ENCODE peak calls at places on chromosomes 2 and 18, in six cellular contexts. X is pancreas, C is stomach, K is prostate gland, Z is hepatocyte, N is heart left ventricle. G is an unnamed sample.

GRCh38 chr2:68287580-68288441 is 31.9 kb downstream of the CNRIP1 start:
- DNase-seq in X (peak), C (no peak), K (peak), Z (peak), N (no peak), G (peak)

GRCh38 chr18:44951748-44952147 is 271.1 kb downstream of the SETBP1 start:
- DNase-seq in X (no peak), C (no peak), K (no peak), Z (no peak), N (no peak), G (no peak)

GRCh38 chr2:172148246-172148645 is 45.5 kb upstream of the DLX2 start:
- DNase-seq in X (no peak), C (no peak), K (no peak), Z (no peak), N (no peak), G (no peak)

GRCh38 chr2:229642371-229642770 is 72.0 kb downstream of the DNER start:
- DNase-seq in X (peak), C (peak), K (no peak), Z (no peak), N (no peak), G (no peak)

GRCh38 chr2:218893349-218894167 is 12.9 kb downstream of the WNT10A start:
- DNase-seq in X (no peak), C (no peak), K (no peak), Z (no peak), N (no peak), G (no peak)

GRCh38 chr18:58847383-58848071 is 17.1 kb upstream of the ZNF532 start:
- DNase-seq in X (peak), C (no peak), K (no peak), Z (no peak), N (peak), G (no peak)

GRCh38 chr2:100936070-100936741 is 65.9 kb upstream of the RPL31 start:
- DNase-seq in X (no peak), C (no peak), K (no peak), Z (no peak), N (no peak), G (no peak)

GRCh38 chr18:58580623-58581022 is 48.3 kb downstream of the ALPK2 start:
- DNase-seq in X (no peak), C (no peak), K (no peak), Z (no peak), N (no peak), G (no peak)

GRCh38 chr18:70423988-70424387 is 135.1 kb downstream of the SOCS6 start:
- DNase-seq in X (peak), C (peak), K (peak), Z (no peak), N (no peak), G (no peak)

GRCh38 chr2:226387499-226387942 is 412.1 kb downstream of the IRS1 start:
- DNase-seq in X (no peak), C (no peak), K (no peak), Z (no peak), N (no peak), G (no peak)

GRCh38 chr18:76494541-76495403 is at the start of gene ZNF516:
- DNase-seq in X (peak), C (peak), K (no peak), Z (peak), N (peak), G (no peak)

GRCh38 chr2:102915128-102915527 is 153.3 kb downstream of the TMEM182 start:
- DNase-seq in X (no peak), C (no peak), K (no peak), Z (no peak), N (no peak), G (no peak)

GRCh38 chr18:69897397-69898108 is 50.1 kb downstream of the CD226 start:
- DNase-seq in X (no peak), C (no peak), K (no peak), Z (no peak), N (no peak), G (no peak)

GRCh38 chr18:46253498-46253897 is 149.3 kb downstream of the HAUS1 start:
- DNase-seq in X (no peak), C (no peak), K (no peak), Z (no peak), N (no peak), G (no peak)

GRCh38 chr2:128316777-128317185 is 1.9 kb downstream of the HS6ST1 start:
- DNase-seq in X (peak), C (peak), K (peak), Z (peak), N (peak), G (peak)

GRCh38 chr2:12742891-12743290 is 26.2 kb downstream of the TRIB2 start:
- DNase-seq in X (no peak), C (no peak), K (no peak), Z (no peak), N (no peak), G (no peak)

GRCh38 chr2:83291083-83291482 is 1168.0 kb downstream of the SUCLG1 start:
- DNase-seq in X (no peak), C (no peak), K (no peak), Z (no peak), N (no peak), G (no peak)

GRCh38 chr2:29966256-29966655 is 44.9 kb upstream of the ALK start:
- DNase-seq in X (no peak), C (no peak), K (no peak), Z (no peak), N (no peak), G (no peak)

GRCh38 chr2:29108225-29108624 is 7.0 kb upstream of the CLIP4 start:
- DNase-seq in X (no peak), C (no peak), K (no peak), Z (peak), N (no peak), G (no peak)

GRCh38 chr2:71856709-71857525 is 290.7 kb downstream of the CYP26B1 start:
- DNase-seq in X (no peak), C (no peak), K (no peak), Z (no peak), N (no peak), G (no peak)

GRCh38 chr18:23453657-23454011 is 547 bp downstream of the RIOK3 start:
- DNase-seq in X (no peak), C (no peak), K (peak), Z (peak), N (no peak), G (no peak)

GRCh38 chr2:222922019-222922800 is 61.4 kb downstream of the ACSL3 start:
- DNase-seq in X (no peak), C (no peak), K (no peak), Z (no peak), N (no peak), G (no peak)

GRCh38 chr2:230671117-230671516 is 41.5 kb upstream of the CAB39 start:
- DNase-seq in X (no peak), C (no peak), K (no peak), Z (no peak), N (no peak), G (no peak)

GRCh38 chr2:223720367-223720766 is 117.0 kb downstream of the AP1S3 start:
- DNase-seq in X (no peak), C (no peak), K (no peak), Z (no peak), N (no peak), G (no peak)

GRCh38 chr2:66445076-66445724 is 10.3 kb downstream of the MEIS1 start:
- DNase-seq in X (peak), C (no peak), K (no peak), Z (peak), N (peak), G (peak)

GRCh38 chr18:13831864-13832508 is 8.0 kb downstream of the MC5R start:
- DNase-seq in X (no peak), C (peak), K (no peak), Z (no peak), N (no peak), G (no peak)

GRCh38 chr18:77106331-77106730 is 26.3 kb downstream of the MBP start:
- DNase-seq in X (peak), C (no peak), K (no peak), Z (no peak), N (no peak), G (peak)

GRCh38 chr18:13800505-13801259 is 23.3 kb upstream of the MC5R start:
- DNase-seq in X (peak), C (peak), K (peak), Z (peak), N (peak), G (peak)

GRCh38 chr2:152243723-152244122 is 68.2 kb upstream of the STAM2 start:
- DNase-seq in X (no peak), C (no peak), K (no peak), Z (no peak), N (no peak), G (no peak)

GRCh38 chr2:152242787-152243472 is 67.4 kb upstream of the STAM2 start:
- DNase-seq in X (no peak), C (no peak), K (no peak), Z (peak), N (no peak), G (no peak)

GRCh38 chr2:152238021-152238420 is 62.5 kb upstream of the STAM2 start:
- DNase-seq in X (no peak), C (no peak), K (no peak), Z (no peak), N (no peak), G (no peak)

GRCh38 chr2:152241956-152242355 is 66.4 kb upstream of the STAM2 start:
- DNase-seq in X (no peak), C (no peak), K (no peak), Z (no peak), N (no peak), G (no peak)

GRCh38 chr2:152240559-152241231 is 65.1 kb upstream of the STAM2 start:
- DNase-seq in X (no peak), C (no peak), K (no peak), Z (peak), N (no peak), G (no peak)
- H3K4me3 ChIP-seq in X (no peak), C (no peak), K (no peak), Z (no peak), N (no peak), G (no peak)

GRCh38 chr2:18754286-18754685 is 164.9 kb upstream of the NT5C1B start:
- DNase-seq in X (no peak), C (no peak), K (no peak), Z (no peak), N (no peak), G (no peak)

GRCh38 chr2:18750662-18751554 is 161.5 kb upstream of the NT5C1B start:
- DNase-seq in X (no peak), C (no peak), K (no peak), Z (no peak), N (no peak), G (no peak)

GRCh38 chr2:18752022-18752493 is 162.7 kb upstream of the NT5C1B start:
- DNase-seq in X (no peak), C (no peak), K (no peak), Z (no peak), N (no peak), G (peak)

GRCh38 chr2:18753722-18754121 is 164.4 kb upstream of the NT5C1B start:
- DNase-seq in X (no peak), C (no peak), K (no peak), Z (no peak), N (no peak), G (peak)

GRCh38 chr2:18752667-18753422 is 163.5 kb upstream of the NT5C1B start:
- DNase-seq in X (no peak), C (no peak), K (no peak), Z (no peak), N (no peak), G (no peak)
- TF ChIP-seq CTCF in X (no peak), C (no peak), K (no peak), Z (no peak), N (no peak), G (no peak)

GRCh38 chr18:63528863-63529492 is 13.2 kb upstream of the SERPINB12 start:
- DNase-seq in X (peak), C (no peak), K (no peak), Z (no peak), N (no peak), G (no peak)

GRCh38 chr18:63518178-63519012 is 23.8 kb upstream of the SERPINB12 start:
- DNase-seq in X (peak), C (peak), K (peak), Z (peak), N (no peak), G (no peak)

GRCh38 chr18:63520053-63520452 is 22.1 kb upstream of the SERPINB12 start:
- DNase-seq in X (no peak), C (no peak), K (no peak), Z (no peak), N (no peak), G (no peak)

DNA sequence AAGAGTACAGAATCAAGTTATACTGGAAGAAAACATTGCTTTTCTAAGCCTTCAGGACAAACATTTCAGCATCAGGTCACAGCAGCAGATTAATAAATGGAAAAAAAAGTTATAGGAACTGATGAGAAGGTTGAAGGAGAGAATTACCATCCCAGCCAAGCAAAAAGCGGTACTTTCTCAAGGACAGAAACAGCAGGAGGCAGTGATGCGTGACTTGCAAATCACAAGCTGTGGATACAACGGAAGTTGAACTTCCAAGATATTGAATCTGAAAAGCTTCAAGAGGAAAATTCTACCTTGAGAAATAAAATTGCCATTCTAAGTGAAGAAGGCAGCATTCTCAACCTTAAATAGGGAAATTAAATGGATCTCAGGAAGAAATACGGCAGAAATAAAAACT is 18.5 kb upstream of the SERPINB12 start:
- DNase-seq in X (no peak), C (no peak), K (no peak), Z (no peak), N (no peak), G (no peak)
- H3K4me3 ChIP-seq in X (no peak), C (no peak), K (no peak), Z (no peak), N (no peak), G (no peak)

GRCh38 chr2:27291865-27292264 is 9.6 kb downstream of the TRIM54 start:
- DNase-seq in X (no peak), C (no peak), K (no peak), Z (no peak), N (no peak), G (no peak)
- TF ChIP-seq CTCF in X (no peak), C (no peak), K (no peak), Z (peak), N (no peak), G (no peak)

GRCh38 chr18:5543036-5543671 is 643 bp downstream of the EPB41L3 start:
- DNase-seq in X (no peak), C (no peak), K (no peak), Z (peak), N (peak), G (peak)
- H3K4me3 ChIP-seq in X (peak), C (peak), K (peak), Z (peak), N (peak), G (peak)

GRCh38 chr18:6219116-6219717 is 195.5 kb downstream of the L3MBTL4 start:
- DNase-seq in X (no peak), C (no peak), K (no peak), Z (peak), N (no peak), G (no peak)
- TF ChIP-seq CTCF in X (peak), C (no peak), K (peak), Z (peak), N (peak), G (peak)

GRCh38 chr2:36355157-36355889 is at the start of gene CRIM1:
- DNase-seq in X (peak), C (peak), K (peak), Z (peak), N (peak), G (peak)

GRCh38 chr2:36356990-36357505 is 1.5 kb downstream of the CRIM1 start:
- DNase-seq in X (no peak), C (no peak), K (no peak), Z (peak), N (no peak), G (no peak)

GRCh38 chr2:36355890-36356198 is 266 bp downstream of the CRIM1 start:
- DNase-seq in X (no peak), C (no peak), K (no peak), Z (no peak), N (no peak), G (no peak)

GRCh38 chr2:36357506-36358316 is 2.1 kb downstream of the CRIM1 start:
- DNase-seq in X (no peak), C (no peak), K (peak), Z (peak), N (peak), G (peak)

GRCh38 chr2:36356199-36356989 is 816 bp downstream of the CRIM1 start:
- DNase-seq in X (peak), C (peak), K (peak), Z (peak), N (peak), G (peak)
- H3K4me3 ChIP-seq in X (peak), C (peak), K (peak), Z (peak), N (peak), G (peak)

DNA sequence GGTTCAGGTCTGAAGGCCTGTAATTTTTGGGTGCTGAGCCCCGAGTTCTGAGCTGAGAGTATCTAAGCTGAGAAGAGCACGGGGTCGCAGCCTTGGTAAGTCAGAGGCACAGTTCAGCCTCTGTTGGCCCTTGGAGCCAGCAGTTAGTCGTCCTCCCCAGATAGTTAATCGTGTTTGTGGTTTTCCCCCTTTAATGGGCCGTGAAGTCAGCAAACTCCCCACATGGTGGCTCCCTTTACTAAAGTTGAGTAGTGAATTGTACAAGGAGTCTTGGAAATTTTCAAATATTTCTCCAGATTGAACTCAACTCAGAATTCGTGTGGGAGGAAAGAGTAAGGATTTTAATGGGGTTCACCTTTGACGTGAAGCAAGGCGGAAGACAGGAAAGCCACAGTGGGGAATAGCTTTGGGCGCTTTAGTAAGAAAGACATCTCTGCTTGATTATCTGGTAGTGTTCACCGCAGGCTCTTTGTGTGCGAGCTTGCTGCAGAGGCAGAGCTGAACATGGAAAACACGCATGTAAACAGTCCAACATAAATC is 2.4 kb upstream of the ADCYAP1 start:
- DNase-seq in X (no peak), C (no peak), K (no peak), Z (peak), N (no peak), G (no peak)
- TF ChIP-seq CTCF in X (no peak), C (no peak), K (no peak), Z (peak), N (no peak), G (no peak)

G was measured in left lung.